ENCODE peak calls at places on chromosomes 16 and 17, in four cellular contexts. C, O, H and Z are unnamed samples.
A peak's percentile ranks its signal among the peaks of the same experiment; 100 is the strongest.

GRCh38 chr16:72875291-72876036 is 172.5 kb downstream of the ZFHX3 start:
- DNase-seq in C (no peak), O (no peak), H (no peak), Z (no peak)

GRCh38 chr17:62827722-62828498 is 19.8 kb upstream of the MARCHF10 start:
- DNase-seq in C (no peak), O (no peak), H (peak; percentile 65), Z (peak; percentile 73)

GRCh38 chr16:4214215-4214621 is 27.7 kb downstream of the SRL start:
- DNase-seq in C (no peak), O (no peak), H (peak; percentile 96), Z (peak; percentile 87)

GRCh38 chr16:79618712-79619050 is 18.1 kb upstream of the MAF start:
- DNase-seq in C (no peak), O (no peak), H (no peak), Z (no peak)

GRCh38 chr16:53678756-53679334 is 24.8 kb downstream of the RPGRIP1L start:
- DNase-seq in C (no peak), O (no peak), H (peak; percentile 17), Z (no peak)

GRCh38 chr16:278863-279366 is 1.5 kb upstream of the ARHGDIG start:
- DNase-seq in C (no peak), O (no peak), H (peak; percentile 17), Z (peak; percentile 22)

GRCh38 chr16:474420-475122 is 49.1 kb downstream of the RAB11FIP3 start:
- DNase-seq in C (peak; percentile 67), O (no peak), H (no peak), Z (no peak)

GRCh38 chr16:66447491-66447890 is 20.4 kb downstream of the BEAN1 start:
- DNase-seq in C (no peak), O (no peak), H (no peak), Z (no peak)

GRCh38 chr17:50290074-50290702 is 15.9 kb downstream of the TMEM92 start:
- DNase-seq in C (peak; percentile 82), O (no peak), H (peak; percentile 100), Z (peak; percentile 97)

GRCh38 chr17:46842835-46843234 is 8.5 kb upstream of the WNT9B start:
- DNase-seq in C (no peak), O (no peak), H (no peak), Z (no peak)

GRCh38 chr17:48995871-48996695 is 1.1 kb upstream of the IGF2BP1 start:
- DNase-seq in C (no peak), O (peak; percentile 85), H (no peak), Z (no peak)

GRCh38 chr17:79752175-79752574 is 21.4 kb downstream of the ENPP7 start:
- DNase-seq in C (no peak), O (no peak), H (no peak), Z (no peak)

GRCh38 chr17:17149520-17150449 is 56.3 kb downstream of the PLD6 start:
- DNase-seq in C (no peak), O (no peak), H (no peak), Z (no peak)

DNA sequence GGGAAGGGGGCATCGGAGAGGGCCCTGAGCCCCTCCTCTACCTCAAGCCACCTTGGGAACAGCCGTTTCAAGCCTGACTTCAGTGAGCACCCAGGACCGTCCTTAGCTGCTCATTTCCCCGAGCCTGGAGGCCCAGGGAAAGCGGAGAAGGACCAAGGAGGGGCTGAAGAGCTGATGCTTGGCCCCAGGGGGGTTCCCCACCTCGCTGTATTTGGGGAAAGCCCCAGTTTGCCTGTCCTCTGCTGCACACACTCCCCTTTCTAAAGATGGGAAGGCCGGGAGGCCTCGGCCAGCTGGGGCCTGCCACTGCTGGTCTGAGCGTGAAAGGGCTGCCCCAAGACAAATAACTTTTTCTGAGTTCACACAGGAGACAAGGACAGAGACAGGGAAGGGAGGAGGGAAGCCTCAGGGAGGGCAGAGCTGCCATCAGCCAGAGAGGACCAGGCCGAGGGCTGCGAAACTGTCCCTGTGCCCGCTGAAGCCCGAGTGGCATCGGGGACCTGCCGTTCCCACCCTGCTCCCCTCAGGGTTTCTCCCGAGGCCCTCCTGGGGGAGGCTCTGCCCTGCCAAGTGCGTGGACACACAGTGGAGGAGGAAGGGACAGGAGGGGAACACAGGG is 11.6 kb downstream of the ZACN start:
- DNase-seq in C (peak; percentile 14), O (no peak), H (no peak), Z (no peak)
- TF ChIP-seq CTCF in C (no peak), O (no peak), H (no peak), Z (no peak)

DNA sequence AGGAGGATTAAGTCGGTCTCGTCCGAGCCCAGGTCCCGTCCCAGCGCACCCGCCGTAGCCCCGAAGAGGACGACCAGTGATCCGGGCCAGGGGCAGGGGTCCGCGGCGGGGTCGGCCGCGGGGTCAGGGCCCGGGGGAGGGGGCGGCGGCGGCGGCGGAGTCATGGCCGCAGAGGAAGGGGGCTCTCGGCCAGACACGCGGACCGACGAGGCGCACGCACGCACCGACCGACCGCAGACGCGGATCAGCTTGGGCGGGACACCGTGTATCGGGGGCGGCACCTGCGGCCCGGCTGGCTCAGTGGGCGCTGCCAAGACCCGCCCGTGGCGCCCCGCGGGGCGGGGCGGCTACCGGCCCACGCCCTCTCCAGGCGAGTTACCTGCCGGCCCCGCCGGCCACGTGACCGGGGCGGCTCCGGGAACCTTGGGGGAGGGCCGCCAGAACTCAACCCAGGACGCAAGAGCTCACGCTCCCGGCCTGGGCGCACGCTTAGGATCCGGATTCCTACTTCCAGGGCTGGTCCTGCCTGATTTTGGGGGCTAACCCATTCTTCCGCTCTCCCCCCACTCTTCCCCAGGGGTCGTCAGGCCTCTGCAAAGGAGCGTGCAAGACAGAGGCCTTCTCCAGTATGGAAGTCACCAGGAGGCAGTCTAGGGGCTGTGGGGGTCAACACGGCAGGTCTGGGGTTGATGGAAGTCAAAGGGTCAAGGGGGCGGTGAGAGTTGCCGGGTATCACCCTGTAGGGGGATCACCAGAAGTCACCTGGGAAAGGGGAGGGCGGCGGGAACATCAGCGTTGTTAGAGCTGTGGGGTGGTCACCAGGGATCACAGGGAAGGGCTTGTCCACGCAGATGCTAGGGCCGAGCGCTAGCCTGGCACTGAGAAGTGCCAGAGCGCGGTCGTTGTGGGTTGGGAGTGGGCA is at the start of gene ESRP2:
- DNase-seq in C (peak; percentile 91), O (no peak), H (no peak), Z (no peak)
- TF ChIP-seq CTCF in C (no peak), O (no peak), H (no peak), Z (no peak)

GRCh38 chr16:27671410-27671809 is 121.5 kb downstream of the KATNIP start:
- DNase-seq in C (no peak), O (no peak), H (no peak), Z (no peak)
- TF ChIP-seq CTCF in C (no peak), O (no peak), H (no peak), Z (no peak)

GRCh38 chr17:74427048-74427762 is 4.7 kb upstream of the GPRC5C start:
- DNase-seq in C (peak; percentile 91), O (no peak), H (no peak), Z (no peak)
- TF ChIP-seq CTCF in C (no peak), O (no peak), H (no peak), Z (no peak)

GRCh38 chr17:21061158-21061835 is 18.5 kb upstream of the USP22 start:
- DNase-seq in C (no peak), O (no peak), H (no peak), Z (no peak)

GRCh38 chr17:21059761-21060160 is 16.9 kb upstream of the USP22 start:
- DNase-seq in C (no peak), O (no peak), H (no peak), Z (no peak)

GRCh38 chr17:21061971-21062526 is 19.2 kb upstream of the USP22 start:
- DNase-seq in C (no peak), O (no peak), H (no peak), Z (no peak)

DNA sequence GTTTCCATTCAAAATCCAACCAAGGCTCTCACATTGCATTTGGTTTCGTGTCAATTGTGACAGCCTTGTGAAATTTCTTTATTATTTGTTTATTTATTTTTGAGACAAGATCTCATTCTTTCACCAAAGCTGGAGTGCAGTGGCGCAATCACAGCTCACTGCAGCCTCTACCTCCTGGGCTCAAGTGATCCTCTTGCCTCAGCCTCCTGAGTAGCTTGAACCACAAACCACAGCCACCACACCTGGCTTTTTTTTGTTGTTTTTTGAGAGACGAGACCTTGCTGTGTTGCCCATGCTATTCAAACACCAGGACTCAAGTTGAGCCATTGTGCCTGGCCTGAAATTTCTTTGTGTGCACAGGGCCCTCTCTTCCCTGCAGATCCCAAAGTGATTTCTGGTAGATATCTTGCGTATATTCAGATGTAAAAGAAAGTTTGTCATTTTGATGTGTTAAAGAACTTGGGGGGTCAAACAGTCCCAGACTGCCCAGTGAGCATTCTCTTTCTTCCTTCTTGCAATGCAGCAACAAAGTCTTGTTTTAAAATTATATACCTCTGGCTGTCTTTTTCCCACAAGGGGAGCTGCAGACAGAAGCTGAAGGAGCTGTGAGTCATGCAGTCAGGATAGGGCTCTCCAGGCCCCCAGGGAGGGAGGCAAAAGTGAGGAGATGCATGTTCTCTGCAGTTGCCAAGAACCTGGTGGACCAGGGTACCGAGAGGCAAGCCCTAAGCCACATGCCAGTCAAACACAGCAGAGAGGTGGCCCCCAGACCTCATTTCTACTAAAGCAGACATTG is 15.5 kb upstream of the USP22 start:
- DNase-seq in C (no peak), O (no peak), H (peak; percentile 45), Z (peak; percentile 48)
- TF ChIP-seq CTCF in C (no peak), O (no peak), H (peak; percentile 27), Z (peak; percentile 35)